ENCODE peak calls at places on chromosomes 7 and 10, in eight cellular contexts. B is NCI-H2171 treated with DMSO at 0.1 percent for 48 hours; O is activated B cell treated with CpG ODN at 0.5 μM for 24 hours; J is activated CD4-positive, CD25-positive, alpha-beta regulatory T cell; W is hepatocyte; M is stromal cell of bone marrow; V is HEK293T; L is amygdala. Q is an unnamed sample.

GRCh38 chr7:137950263-137950621 is 51.6 kb downstream of the CREB3L2 start:
- DNase-seq in O (no peak), V (no peak), L (no peak), W (no peak), J (no peak), B (no peak), M (no peak), Q (no peak)

GRCh38 chr7:132084776-132085388 is 491.4 kb downstream of the PLXNA4 start:
- DNase-seq in O (no peak), M (no peak), W (no peak), B (no peak), V (no peak), J (no peak), L (no peak), Q (no peak)

GRCh38 chr7:19713676-19714075 is 4.8 kb upstream of the POLR1F start:
- DNase-seq in O (no peak), J (no peak), B (peak), V (peak), W (peak), L (no peak), M (peak), Q (no peak)

GRCh38 chr7:149779502-149779805 is 6.1 kb upstream of the ZNF467 start:
- DNase-seq in L (no peak), J (no peak), V (no peak), M (no peak), B (no peak), O (no peak), W (no peak), Q (no peak)

GRCh38 chr7:12475362-12476063 is 71.8 kb upstream of the VWDE start:
- DNase-seq in L (no peak), O (no peak), M (peak), W (peak), B (peak), J (no peak), V (no peak), Q (no peak)

GRCh38 chr7:39413866-39414668 is 152.1 kb upstream of the YAE1 start:
- DNase-seq in W (peak), V (peak), B (peak), M (no peak), J (peak), O (peak), L (no peak), Q (no peak)

GRCh38 chr10:93160829-93161228 is 87.1 kb downstream of the CYP26A1 start:
- DNase-seq in L (no peak), O (no peak), M (peak), V (no peak), W (no peak), B (no peak), J (no peak), Q (no peak)

GRCh38 chr10:96991313-96991841 is 159.3 kb downstream of the LCOR start:
- DNase-seq in M (no peak), L (no peak), B (no peak), O (no peak), J (no peak), V (no peak), W (no peak), Q (no peak)

GRCh38 chr10:70903262-70903921 is 15.0 kb upstream of the PCBD1 start:
- DNase-seq in B (peak), O (peak), J (no peak), V (peak), M (no peak), L (peak), W (peak), Q (peak)

GRCh38 chr7:69903410-69903809 is 305.1 kb downstream of the AUTS2 start:
- DNase-seq in W (no peak), V (no peak), J (no peak), M (peak), O (no peak), L (no peak), B (no peak), Q (no peak)

GRCh38 chr7:111005445-111005844 is 85.5 kb upstream of the LRRN3 start:
- DNase-seq in V (no peak), L (no peak), W (no peak), M (no peak), B (no peak), J (no peak), O (no peak), Q (no peak)

GRCh38 chr10:122500726-122501125 is 39.4 kb downstream of the HTRA1 start:
- DNase-seq in O (no peak), W (no peak), L (no peak), J (no peak), V (no peak), B (no peak), M (no peak), Q (no peak)

GRCh38 chr10:77251297-77252013 is 386.2 kb downstream of the KCNMA1 start:
- DNase-seq in M (no peak), W (peak), J (no peak), V (peak), O (no peak), B (no peak), L (no peak), Q (no peak)

GRCh38 chr10:88004451-88004850 is 141.0 kb downstream of the PTEN start:
- DNase-seq in L (no peak), B (no peak), V (no peak), M (peak), O (no peak), J (no peak), W (no peak), Q (no peak)

GRCh38 chr10:59454289-59454919 is 92.1 kb upstream of the FAM13C start:
- DNase-seq in V (no peak), J (no peak), M (no peak), B (no peak), W (no peak), O (no peak), L (no peak), Q (no peak)

GRCh38 chr10:12482586-12482985 is 133.2 kb downstream of the CAMK1D start:
- DNase-seq in W (no peak), B (peak), L (no peak), V (no peak), J (no peak), O (no peak), M (no peak), Q (no peak)